ENCODE peak calls at places on chromosomes 7 and 10, in five cellular contexts. One of them, this sample, is unnamed.

GRCh38 chr7:30817060-30817770 is 46.0 kb downstream of the MINDY4 start:
- DNase-seq in HCT116: no peak
- DNase-seq in testis: no peak
- DNase-seq in IMR-90: peak; percentile 54
- DNase-seq in transverse colon: no peak
- DNase-seq in this sample: no peak

GRCh38 chr7:155847821-155848435 is 35.7 kb upstream of the SHH start:
- DNase-seq in HCT116: no peak
- DNase-seq in testis: no peak
- DNase-seq in IMR-90: no peak
- DNase-seq in transverse colon: no peak
- DNase-seq in this sample: peak; percentile 64

GRCh38 chr7:20449146-20449648 is 118.5 kb downstream of the ITGB8 start:
- DNase-seq in HCT116: no peak
- DNase-seq in testis: no peak
- DNase-seq in IMR-90: no peak
- DNase-seq in transverse colon: no peak
- DNase-seq in this sample: no peak

GRCh38 chr10:13712799-13713581 is 126.2 kb downstream of the PRPF18 start:
- DNase-seq in HCT116: peak; percentile 44
- DNase-seq in testis: peak; percentile 38
- DNase-seq in IMR-90: peak; percentile 99
- DNase-seq in transverse colon: peak; percentile 66
- DNase-seq in this sample: peak; percentile 93

GRCh38 chr10:13950543-13950939 is 363.8 kb downstream of the PRPF18 start:
- DNase-seq in HCT116: no peak
- DNase-seq in testis: no peak
- DNase-seq in IMR-90: no peak
- DNase-seq in transverse colon: no peak
- DNase-seq in this sample: no peak

GRCh38 chr10:122258136-122259074 is 12.7 kb upstream of the BTBD16 start:
- DNase-seq in HCT116: no peak
- DNase-seq in testis: no peak
- DNase-seq in IMR-90: peak; percentile 69
- DNase-seq in transverse colon: no peak
- DNase-seq in this sample: peak; percentile 75

GRCh38 chr10:35359056-35359455 is 22.7 kb downstream of the CCNY start:
- DNase-seq in HCT116: no peak
- DNase-seq in testis: no peak
- DNase-seq in IMR-90: no peak
- DNase-seq in transverse colon: no peak
- DNase-seq in this sample: no peak

GRCh38 chr7:17371656-17372524 is 73.4 kb downstream of the AHR start:
- DNase-seq in HCT116: peak; percentile 57
- DNase-seq in testis: no peak
- DNase-seq in IMR-90: peak; percentile 99
- DNase-seq in transverse colon: no peak
- DNase-seq in this sample: no peak

GRCh38 chr7:56063882-56064625 is at the start of gene SUMF2:
- DNase-seq in HCT116: peak; percentile 78
- DNase-seq in testis: peak; percentile 94
- DNase-seq in IMR-90: peak; percentile 83
- DNase-seq in transverse colon: peak; percentile 93
- DNase-seq in this sample: peak; percentile 84
- TF ChIP-seq CTCF in HCT116: no peak
- TF ChIP-seq CTCF in testis: no peak
- TF ChIP-seq CTCF in IMR-90: peak; percentile 22
- TF ChIP-seq CTCF in transverse colon: peak; percentile 29
- TF ChIP-seq CTCF in this sample: no peak

GRCh38 chr10:29736325-29737208 is 101.8 kb upstream of the SVIL start:
- DNase-seq in HCT116: no peak
- DNase-seq in testis: peak; percentile 80
- DNase-seq in IMR-90: peak; percentile 55
- DNase-seq in transverse colon: peak; percentile 70
- DNase-seq in this sample: peak; percentile 31
- TF ChIP-seq POLR2A in HCT116: no peak
- TF ChIP-seq POLR2A in testis: no peak
- TF ChIP-seq POLR2A in IMR-90: no peak
- TF ChIP-seq POLR2A in transverse colon: peak; percentile 57
- TF ChIP-seq POLR2A in this sample: no peak

GRCh38 chr7:101333912-101334311 is 12.3 kb upstream of the IFT22 start:
- DNase-seq in HCT116: no peak
- DNase-seq in testis: no peak
- DNase-seq in IMR-90: no peak
- DNase-seq in transverse colon: peak; percentile 23
- DNase-seq in this sample: no peak
- TF ChIP-seq CTCF in HCT116: no peak
- TF ChIP-seq CTCF in testis: no peak
- TF ChIP-seq CTCF in IMR-90: no peak
- TF ChIP-seq CTCF in transverse colon: no peak
- TF ChIP-seq CTCF in this sample: no peak

GRCh38 chr10:21747809-21748208 is 213.8 kb downstream of the MLLT10 start:
- DNase-seq in HCT116: no peak
- DNase-seq in testis: no peak
- DNase-seq in IMR-90: no peak
- DNase-seq in transverse colon: no peak
- DNase-seq in this sample: no peak
- TF ChIP-seq POLR2A in HCT116: no peak
- TF ChIP-seq POLR2A in testis: no peak
- TF ChIP-seq POLR2A in IMR-90: no peak
- TF ChIP-seq POLR2A in transverse colon: no peak
- TF ChIP-seq POLR2A in this sample: no peak

GRCh38 chr10:60298408-60299389 is 91.0 kb downstream of the ANK3 start:
- DNase-seq in HCT116: no peak
- DNase-seq in testis: no peak
- DNase-seq in IMR-90: no peak
- DNase-seq in transverse colon: no peak
- DNase-seq in this sample: no peak

GRCh38 chr10:60296073-60296472 is 93.6 kb downstream of the ANK3 start:
- DNase-seq in HCT116: no peak
- DNase-seq in testis: no peak
- DNase-seq in IMR-90: no peak
- DNase-seq in transverse colon: no peak
- DNase-seq in this sample: no peak

GRCh38 chr10:60303778-60304177 is 85.9 kb downstream of the ANK3 start:
- DNase-seq in HCT116: no peak
- DNase-seq in testis: no peak
- DNase-seq in IMR-90: no peak
- DNase-seq in transverse colon: no peak
- DNase-seq in this sample: no peak

GRCh38 chr10:60299390-60299778 is 90.3 kb downstream of the ANK3 start:
- DNase-seq in HCT116: no peak
- DNase-seq in testis: no peak
- DNase-seq in IMR-90: no peak
- DNase-seq in transverse colon: no peak
- DNase-seq in this sample: no peak

DNA sequence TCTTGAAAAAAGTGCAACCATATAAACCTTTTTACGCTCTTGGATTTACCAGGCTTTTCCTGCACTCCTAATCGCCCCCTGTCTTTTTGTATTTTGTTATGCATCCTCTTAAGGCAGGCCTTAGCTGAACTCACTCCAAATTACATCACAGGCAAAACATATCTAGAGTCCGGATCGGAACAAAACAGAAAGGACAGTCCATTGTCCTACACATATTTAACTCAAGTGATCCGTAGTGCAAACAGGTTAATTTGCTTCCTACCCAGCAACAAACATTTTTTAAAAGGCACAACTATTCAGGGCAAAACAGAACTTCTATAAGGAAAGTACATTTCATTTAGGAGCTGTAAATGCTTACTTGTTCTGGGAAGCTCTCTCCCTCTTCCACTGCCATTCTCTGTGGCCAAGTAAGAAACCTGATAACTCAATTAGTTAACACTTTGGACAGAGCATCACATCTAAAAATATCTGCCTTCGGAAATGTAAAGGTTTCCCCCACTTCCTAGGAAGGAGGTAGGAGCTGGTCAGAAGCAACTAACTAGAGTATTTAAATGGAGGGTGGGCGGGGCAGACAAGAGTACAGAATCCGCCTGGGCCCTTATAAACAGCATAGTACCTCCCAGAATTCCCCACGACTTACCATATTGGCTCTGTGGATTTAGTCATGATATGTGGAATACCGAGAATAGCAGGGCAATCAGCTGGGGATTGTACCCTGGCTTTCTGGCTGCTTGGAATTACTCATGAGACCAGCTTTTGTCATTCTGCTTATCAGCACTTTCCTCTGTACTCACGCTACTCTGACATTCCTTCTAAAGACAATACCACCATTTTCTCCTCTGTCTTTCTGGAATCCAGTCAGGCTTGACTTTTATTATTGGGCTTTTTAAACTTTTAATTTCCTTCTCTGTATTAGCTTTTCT is 89.5 kb downstream of the ANK3 start:
- DNase-seq in HCT116: no peak
- DNase-seq in testis: peak; percentile 15
- DNase-seq in IMR-90: peak; percentile 52
- DNase-seq in transverse colon: no peak
- DNase-seq in this sample: no peak
- TF ChIP-seq CTCF in HCT116: no peak
- TF ChIP-seq CTCF in testis: no peak
- TF ChIP-seq CTCF in IMR-90: no peak
- TF ChIP-seq CTCF in transverse colon: no peak
- TF ChIP-seq CTCF in this sample: no peak

GRCh38 chr7:75740846-75741497 is 2.2 kb upstream of the HIP1 start:
- DNase-seq in HCT116: no peak
- DNase-seq in testis: peak; percentile 53
- DNase-seq in IMR-90: no peak
- DNase-seq in transverse colon: peak; percentile 57
- DNase-seq in this sample: peak; percentile 90

GRCh38 chr7:75737856-75738603 is 711 bp downstream of the HIP1 start:
- DNase-seq in HCT116: no peak
- DNase-seq in testis: no peak
- DNase-seq in IMR-90: no peak
- DNase-seq in transverse colon: peak; percentile 22
- DNase-seq in this sample: peak; percentile 88

GRCh38 chr7:75739796-75740672 is 1.3 kb upstream of the HIP1 start:
- DNase-seq in HCT116: no peak
- DNase-seq in testis: no peak
- DNase-seq in IMR-90: peak; percentile 62
- DNase-seq in transverse colon: no peak
- DNase-seq in this sample: peak; percentile 83

GRCh38 chr7:75738604-75738974 is at the start of gene HIP1:
- DNase-seq in HCT116: no peak
- DNase-seq in testis: no peak
- DNase-seq in IMR-90: no peak
- DNase-seq in transverse colon: no peak
- DNase-seq in this sample: no peak

GRCh38 chr7:75738975-75739795 is 444 bp upstream of the HIP1 start:
- DNase-seq in HCT116: peak; percentile 95
- DNase-seq in testis: peak; percentile 100
- DNase-seq in IMR-90: peak; percentile 98
- DNase-seq in transverse colon: peak; percentile 100
- DNase-seq in this sample: peak; percentile 99
- TF ChIP-seq POLR2A in HCT116: no peak
- TF ChIP-seq POLR2A in testis: no peak
- TF ChIP-seq POLR2A in IMR-90: peak; percentile 51
- TF ChIP-seq POLR2A in transverse colon: peak; percentile 34
- TF ChIP-seq POLR2A in this sample: no peak

GRCh38 chr10:66928000-66928770 is 2.3 kb downstream of the LRRTM3 start:
- DNase-seq in HCT116: no peak
- DNase-seq in testis: peak; percentile 45
- DNase-seq in IMR-90: peak; percentile 12
- DNase-seq in transverse colon: no peak
- DNase-seq in this sample: no peak

GRCh38 chr10:66927271-66927950 is 1.6 kb downstream of the LRRTM3 start:
- DNase-seq in HCT116: no peak
- DNase-seq in testis: no peak
- DNase-seq in IMR-90: no peak
- DNase-seq in transverse colon: no peak
- DNase-seq in this sample: no peak

GRCh38 chr10:66928791-66929190 is 3.0 kb downstream of the LRRTM3 start:
- DNase-seq in HCT116: no peak
- DNase-seq in testis: no peak
- DNase-seq in IMR-90: no peak
- DNase-seq in transverse colon: no peak
- DNase-seq in this sample: no peak

GRCh38 chr10:66925896-66926719 is at the start of gene LRRTM3:
- DNase-seq in HCT116: peak; percentile 77
- DNase-seq in testis: peak; percentile 88
- DNase-seq in IMR-90: peak; percentile 73
- DNase-seq in transverse colon: peak; percentile 34
- DNase-seq in this sample: no peak

GRCh38 chr10:66926841-66927240 is 1.0 kb downstream of the LRRTM3 start:
- DNase-seq in HCT116: no peak
- DNase-seq in testis: no peak
- DNase-seq in IMR-90: no peak
- DNase-seq in transverse colon: no peak
- DNase-seq in this sample: no peak
- TF ChIP-seq CTCF in HCT116: no peak
- TF ChIP-seq CTCF in testis: no peak
- TF ChIP-seq CTCF in IMR-90: no peak
- TF ChIP-seq CTCF in transverse colon: no peak
- TF ChIP-seq CTCF in this sample: no peak

DNA sequence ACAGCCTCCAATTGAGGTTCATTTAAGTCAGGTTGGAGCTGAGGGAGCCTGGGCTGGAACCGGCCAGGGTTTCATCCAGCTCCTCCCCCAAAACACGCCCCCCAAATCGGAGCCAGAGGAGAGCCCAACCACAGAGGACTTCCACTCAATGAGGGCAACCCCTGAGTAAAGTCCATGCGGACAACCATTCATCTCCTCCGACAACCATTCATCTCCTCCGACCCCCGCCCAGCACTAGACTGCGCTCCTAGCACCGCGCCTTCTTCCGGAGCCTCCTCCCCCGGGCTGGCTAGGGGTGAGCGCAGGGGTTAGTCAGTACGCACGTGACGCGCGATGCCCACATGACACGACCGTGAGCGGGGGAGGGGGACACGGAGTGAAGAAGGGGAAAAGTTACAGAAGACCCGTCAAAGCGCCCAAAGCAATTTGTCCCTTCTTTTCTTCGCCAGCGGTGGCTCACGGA is 1.4 kb downstream of the MAGI2 start:
- DNase-seq in HCT116: no peak
- DNase-seq in testis: peak; percentile 88
- DNase-seq in IMR-90: peak; percentile 82
- DNase-seq in transverse colon: peak; percentile 60
- DNase-seq in this sample: peak; percentile 84
- TF ChIP-seq POLR2A in HCT116: no peak
- TF ChIP-seq POLR2A in testis: peak; percentile 53
- TF ChIP-seq POLR2A in IMR-90: peak; percentile 72
- TF ChIP-seq POLR2A in transverse colon: peak; percentile 38
- TF ChIP-seq POLR2A in this sample: no peak